ENCODE peak calls at places on chromosomes 5 and 9, in five cellular contexts. X, Q, G, M and P are unnamed samples.
A peak's percentile ranks its signal among the peaks of the same experiment; 100 is the strongest.

GRCh38 chr5:166562246-166562645 is 1729.2 kb upstream of the WWC1 start:
- DNase-seq in X (no peak), Q (no peak), G (no peak), M (no peak), P (peak; percentile 3)

GRCh38 chr9:3004572-3004971 is 160.7 kb upstream of the PUM3 start:
- DNase-seq in X (no peak), Q (no peak), G (no peak), M (no peak), P (no peak)

GRCh38 chr5:95217881-95218280 is 67.0 kb downstream of the MCTP1 start:
- DNase-seq in X (no peak), Q (no peak), G (no peak), M (no peak), P (no peak)

GRCh38 chr5:26482817-26483375 is 555.5 kb downstream of the CDH9 start:
- DNase-seq in X (no peak), Q (no peak), G (no peak), M (peak; percentile 89), P (peak; percentile 92)

GRCh38 chr5:143401846-143402463 is 1.5 kb downstream of the NR3C1 start:
- DNase-seq in X (no peak), Q (no peak), G (no peak), M (peak; percentile 51), P (no peak)

GRCh38 chr5:98880151-98880550 is 48.7 kb downstream of the CHD1 start:
- DNase-seq in X (no peak), Q (no peak), G (no peak), M (no peak), P (no peak)

GRCh38 chr9:133354766-133355165 is 1.5 kb downstream of the SURF1 start:
- DNase-seq in X (no peak), Q (no peak), G (no peak), M (no peak), P (no peak)

GRCh38 chr5:95375591-95375990 is 15.6 kb upstream of the FAM81B start:
- DNase-seq in X (no peak), Q (no peak), G (no peak), M (no peak), P (no peak)

GRCh38 chr9:83906144-83906543 is 15.1 kb downstream of the KIF27 start:
- DNase-seq in X (no peak), Q (no peak), G (no peak), M (no peak), P (peak; percentile 50)

GRCh38 chr9:79061766-79062165 is 510.0 kb upstream of the TLE4 start:
- DNase-seq in X (no peak), Q (no peak), G (no peak), M (no peak), P (no peak)

GRCh38 chr5:2112128-2112808 is 229.5 kb upstream of the IRX4 start:
- DNase-seq in X (no peak), Q (no peak), G (no peak), M (no peak), P (no peak)

GRCh38 chr5:172939045-172939444 is 20.2 kb upstream of the RPL26L1 start:
- DNase-seq in X (no peak), Q (no peak), G (peak; percentile 44), M (peak; percentile 86), P (peak; percentile 82)

GRCh38 chr5:150175536-150175935 is 9.0 kb downstream of the CDX1 start:
- DNase-seq in X (no peak), Q (no peak), G (no peak), M (peak; percentile 88), P (peak; percentile 83)

GRCh38 chr9:107707419-107707837 is 217.9 kb upstream of the KLF4 start:
- DNase-seq in X (no peak), Q (peak; percentile 67), G (no peak), M (no peak), P (no peak)

GRCh38 chr9:124078641-124079040 is 67.1 kb downstream of the LHX2 start:
- DNase-seq in X (no peak), Q (no peak), G (no peak), M (no peak), P (no peak)

GRCh38 chr5:131528682-131529081 is 106.3 kb downstream of the RAPGEF6 start:
- DNase-seq in X (no peak), Q (no peak), G (no peak), M (no peak), P (no peak)

GRCh38 chr5:150517272-150518152 is 9.6 kb downstream of the NDST1 start:
- DNase-seq in X (peak; percentile 98), Q (peak; percentile 94), G (peak; percentile 74), M (no peak), P (no peak)

GRCh38 chr5:24505291-24505690 is 139.5 kb downstream of the CDH10 start:
- DNase-seq in X (no peak), Q (no peak), G (no peak), M (no peak), P (no peak)

GRCh38 chr9:93231121-93231694 is 47.3 kb downstream of the WNK2 start:
- DNase-seq in X (peak; percentile 96), Q (no peak), G (peak; percentile 65), M (no peak), P (no peak)

GRCh38 chr5:108081707-108082106 is 300.2 kb downstream of the FBXL17 start:
- DNase-seq in X (no peak), Q (no peak), G (no peak), M (no peak), P (no peak)

GRCh38 chr9:26210338-26210851 is 532.2 kb upstream of the TUSC1 start:
- DNase-seq in X (no peak), Q (no peak), G (no peak), M (no peak), P (peak; percentile 8)